ENCODE peak calls at places on chromosome 22, in six cellular contexts. I is GM23338, E is sigmoid colon, R is Panc1, A is prostate gland, Y is breast epithelium. G is an unnamed sample.

GRCh38 chr22:50418624-50419023 is 56.2 kb downstream of the SBF1 start:
- DNase-seq in I (no peak), R (no peak), E (no peak), Y (no peak), A (no peak), G (no peak)

GRCh38 chr22:48185656-48186055 is 1423.2 kb downstream of the TBC1D22A start:
- DNase-seq in A (no peak), E (no peak), I (no peak), Y (no peak), R (no peak), G (no peak)

GRCh38 chr22:49753961-49754673 is 73.6 kb downstream of the BRD1 start:
- DNase-seq in Y (no peak), E (peak; percentile 53), R (no peak), A (no peak), I (no peak), G (no peak)

GRCh38 chr22:36258750-36259619 is 6.1 kb downstream of the APOL1 start:
- DNase-seq in A (no peak), Y (peak; percentile 54), E (peak; percentile 80), I (peak; percentile 78), R (no peak), G (no peak)

GRCh38 chr22:27113211-27114030 is 456.0 kb downstream of the MIAT start:
- DNase-seq in R (no peak), E (peak; percentile 91), I (no peak), Y (no peak), A (peak; percentile 34), G (peak; percentile 53)

GRCh38 chr22:48423481-48423901 is 1404.2 kb downstream of the BRD1 start:
- DNase-seq in R (no peak), Y (peak; percentile 12), I (no peak), E (no peak), A (no peak), G (no peak)

GRCh38 chr22:27090595-27090994 is 433.2 kb downstream of the MIAT start:
- DNase-seq in R (no peak), Y (no peak), E (no peak), A (no peak), I (no peak), G (no peak)

GRCh38 chr22:45703758-45704157 is 32.1 kb downstream of the ATXN10 start:
- DNase-seq in A (no peak), Y (no peak), I (peak; percentile 24), R (no peak), E (no peak), G (no peak)

GRCh38 chr22:44147036-44147645 is 33.6 kb upstream of the PARVG start:
- DNase-seq in E (no peak), I (no peak), A (no peak), Y (no peak), R (no peak), G (no peak)

GRCh38 chr22:28346308-28346707 is 333.3 kb downstream of the TTC28 start:
- DNase-seq in I (no peak), R (no peak), A (no peak), E (no peak), Y (no peak), G (no peak)

GRCh38 chr22:46336119-46337078 is 885 bp downstream of the TRMU start:
- DNase-seq in R (no peak), Y (no peak), I (peak; percentile 41), A (no peak), E (no peak), G (no peak)

GRCh38 chr22:50320671-50321325 is 6.0 kb downstream of the DENND6B start:
- DNase-seq in R (no peak), I (no peak), A (no peak), Y (no peak), E (no peak), G (no peak)

GRCh38 chr22:26939466-26939865 is 282.1 kb downstream of the MIAT start:
- DNase-seq in E (no peak), R (no peak), A (no peak), I (no peak), Y (no peak), G (no peak)

GRCh38 chr22:49306632-49306975 is 521.1 kb downstream of the BRD1 start:
- DNase-seq in R (no peak), Y (peak; percentile 30), I (no peak), E (peak; percentile 56), A (no peak), G (no peak)

GRCh38 chr22:49664891-49665290 is 162.8 kb downstream of the BRD1 start:
- DNase-seq in A (no peak), R (no peak), E (peak; percentile 41), Y (peak; percentile 37), I (no peak), G (no peak)

GRCh38 chr22:41608386-41608785 is 12.5 kb downstream of the DESI1 start:
- DNase-seq in Y (no peak), R (no peak), E (no peak), A (no peak), I (no peak), G (no peak)

GRCh38 chr22:27962268-27963191 is 43.5 kb upstream of the PITPNB start:
- DNase-seq in E (no peak), I (no peak), Y (no peak), R (no peak), A (no peak), G (no peak)

GRCh38 chr22:42644422-42645340 is 4.3 kb upstream of the ATP5MGL start:
- DNase-seq in E (peak; percentile 87), Y (no peak), A (no peak), R (no peak), I (no peak), G (no peak)

GRCh38 chr22:26669060-26669481 is 11.7 kb downstream of the MIAT start:
- DNase-seq in E (no peak), Y (no peak), I (peak; percentile 83), A (no peak), R (no peak), G (peak; percentile 71)

GRCh38 chr22:46352276-46352675 is 16.8 kb downstream of the TRMU start:
- DNase-seq in Y (no peak), R (no peak), I (no peak), E (no peak), A (no peak), G (no peak)

GRCh38 chr22:46041642-46042041 is 64.7 kb upstream of the WNT7B start:
- DNase-seq in R (no peak), E (peak; percentile 43), I (no peak), A (no peak), Y (peak; percentile 41), G (no peak)

GRCh38 chr22:21102659-21103267 is 57.0 kb downstream of the LRRC74B start:
- DNase-seq in R (peak; percentile 41), Y (peak; percentile 75), A (peak; percentile 62), I (peak; percentile 96), E (peak; percentile 76), G (peak; percentile 68)

GRCh38 chr22:37633693-37634504 is 5.6 kb upstream of the SH3BP1 start:
- DNase-seq in I (peak; percentile 86), E (peak; percentile 95), R (no peak), Y (no peak), A (peak; percentile 40), G (peak; percentile 99)
- TF ChIP-seq POLR2AphosphoS5 in I (peak; percentile 55), E (no peak), R (no peak), Y (no peak), A (no peak), G (peak; percentile 86)

GRCh38 chr22:24703101-24703500 is 71.4 kb downstream of the PIWIL3 start:
- DNase-seq in E (no peak), R (no peak), A (no peak), Y (no peak), I (no peak), G (no peak)

GRCh38 chr22:24707477-24707816 is 67.1 kb downstream of the PIWIL3 start:
- DNase-seq in E (no peak), R (no peak), I (peak; percentile 46), A (no peak), Y (no peak), G (peak; percentile 60)

GRCh38 chr22:24706732-24707476 is 67.6 kb downstream of the PIWIL3 start:
- DNase-seq in A (no peak), Y (no peak), I (no peak), E (no peak), R (no peak), G (no peak)

DNA sequence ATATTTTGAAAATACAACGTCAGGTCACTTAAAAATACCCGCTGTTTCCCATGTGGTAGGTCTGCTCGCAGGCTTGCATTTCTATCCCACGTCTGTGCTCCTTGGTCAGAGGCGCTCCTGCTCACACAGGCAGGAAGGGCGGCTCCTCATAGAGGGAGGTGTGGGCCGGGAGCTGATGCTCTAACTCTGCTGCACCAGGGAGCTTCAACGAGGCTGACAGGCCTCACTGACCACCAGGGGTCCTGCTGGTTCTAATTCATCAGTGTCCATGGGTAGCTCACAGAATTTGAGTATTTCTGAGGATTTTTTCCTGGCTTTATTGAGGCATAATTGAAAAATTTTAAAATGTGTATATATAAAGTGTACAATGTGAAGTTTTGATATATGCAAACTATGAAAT is 68.5 kb downstream of the PIWIL3 start:
- DNase-seq in E (no peak), I (peak; percentile 81), R (no peak), Y (no peak), A (no peak), G (no peak)
- TF ChIP-seq CTCF in E (no peak), I (peak; percentile 61), R (no peak), Y (no peak), A (no peak), G (no peak)

GRCh38 chr22:40202225-40202944 is 24.7 kb downstream of the TNRC6B start:
- DNase-seq in Y (no peak), E (no peak), R (no peak), I (no peak), A (no peak), G (no peak)
- TF ChIP-seq POLR2AphosphoS5 in Y (no peak), E (no peak), R (no peak), I (no peak), A (no peak), G (no peak)

GRCh38 chr22:23183107-23183698 is 2.9 kb downstream of the BCR start:
- DNase-seq in Y (no peak), E (no peak), R (no peak), I (peak; percentile 96), A (peak; percentile 58), G (no peak)
- TF ChIP-seq CTCF in Y (no peak), E (no peak), R (no peak), I (no peak), A (no peak), G (no peak)

DNA sequence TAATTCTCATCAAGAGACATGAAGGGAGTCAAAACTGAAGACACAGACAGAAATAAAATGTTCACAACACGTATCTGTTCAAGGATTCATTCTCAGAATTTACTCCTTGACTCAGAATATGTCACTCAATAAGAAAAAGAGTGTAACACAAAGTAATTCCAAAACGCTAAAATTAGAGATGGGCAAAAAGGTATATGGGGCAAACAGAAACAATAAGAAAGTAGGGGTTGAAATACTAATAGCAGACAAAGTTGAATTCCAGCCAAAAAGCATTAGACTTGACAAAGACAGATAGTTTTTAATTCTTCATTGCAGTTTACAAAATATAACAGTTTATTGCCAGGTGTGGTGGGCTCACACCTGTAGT is 26.7 kb downstream of the GNB1L start:
- DNase-seq in I (no peak), Y (no peak), A (no peak), E (no peak), R (no peak), G (no peak)
- TF ChIP-seq POLR2AphosphoS5 in I (no peak), Y (no peak), A (no peak), E (no peak), R (no peak), G (no peak)

G was measured in HL-60.